ENCODE peak calls at places on chromosomes 13 and 19, in four cellular contexts. P, A, Y and F are unnamed samples.

GRCh38 chr13:108859202-108860012 is 230.0 kb downstream of the MYO16 start:
- DNase-seq in P (no peak), A (no peak), Y (no peak), F (no peak)

GRCh38 chr19:38425810-38426466 is at the start of gene RASGRP4:
- DNase-seq in P (peak; percentile 56), A (peak; percentile 81), Y (no peak), F (peak; percentile 51)

GRCh38 chr13:73715114-73715909 is 418.9 kb downstream of the KLF12 start:
- DNase-seq in P (no peak), A (no peak), Y (no peak), F (no peak)

GRCh38 chr13:110412132-110412912 is 105.2 kb downstream of the COL4A2 start:
- DNase-seq in P (peak; percentile 89), A (peak; percentile 68), Y (peak; percentile 49), F (peak; percentile 62)

GRCh38 chr13:31074750-31075149 is 87.0 kb downstream of the HSPH1 start:
- DNase-seq in P (no peak), A (no peak), Y (no peak), F (no peak)

GRCh38 chr19:14089662-14090508 is 666 bp downstream of the SAMD1 start:
- DNase-seq in P (peak; percentile 62), A (peak; percentile 76), Y (no peak), F (peak; percentile 53)

GRCh38 chr19:35513231-35513974 is at the start of gene DMKN:
- DNase-seq in P (no peak), A (peak; percentile 40), Y (peak; percentile 22), F (no peak)

GRCh38 chr13:23945612-23946011 is 48.3 kb upstream of the C1QTNF9B start:
- DNase-seq in P (no peak), A (no peak), Y (no peak), F (no peak)

GRCh38 chr13:58488251-58488650 is 856.7 kb downstream of the PCDH17 start:
- DNase-seq in P (no peak), A (no peak), Y (no peak), F (no peak)

DNA sequence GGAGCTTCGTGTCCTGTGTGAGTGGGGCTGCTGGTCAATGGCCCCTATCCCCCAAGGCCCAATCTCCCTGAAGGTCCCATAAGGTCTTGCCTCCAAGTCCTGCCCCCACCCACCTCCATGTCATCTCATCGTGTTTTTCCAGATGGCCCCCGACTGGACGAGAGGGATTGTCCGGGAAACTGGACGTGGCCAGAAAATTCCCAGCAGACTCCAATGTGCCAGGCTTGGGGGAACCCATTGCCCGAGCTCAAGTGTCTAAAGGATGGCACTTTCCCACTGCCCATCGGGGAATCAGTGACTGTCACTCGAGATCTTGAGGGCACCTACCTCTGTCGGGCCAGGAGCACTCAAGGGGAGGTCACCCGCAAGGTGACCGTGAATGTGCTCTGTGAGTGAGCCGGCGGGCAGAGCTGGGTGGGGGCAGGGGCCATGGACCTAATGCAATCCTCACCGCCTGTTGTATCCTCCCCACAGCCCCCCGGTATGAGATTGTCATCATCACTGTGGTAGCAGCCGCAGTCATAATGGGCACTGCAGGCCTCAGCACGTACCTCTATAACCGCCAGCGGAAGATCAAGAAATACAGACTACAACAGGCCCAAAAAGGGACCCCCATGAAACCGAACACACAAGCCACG is 2.0 kb upstream of the ICAM4 start:
- DNase-seq in P (no peak), A (no peak), Y (no peak), F (no peak)
- TF ChIP-seq POLR2A in P (no peak), A (no peak), Y (no peak), F (no peak)

GRCh38 chr13:49185264-49185663 is 34.9 kb upstream of the MLNR start:
- DNase-seq in P (no peak), A (no peak), Y (no peak), F (no peak)

DNA sequence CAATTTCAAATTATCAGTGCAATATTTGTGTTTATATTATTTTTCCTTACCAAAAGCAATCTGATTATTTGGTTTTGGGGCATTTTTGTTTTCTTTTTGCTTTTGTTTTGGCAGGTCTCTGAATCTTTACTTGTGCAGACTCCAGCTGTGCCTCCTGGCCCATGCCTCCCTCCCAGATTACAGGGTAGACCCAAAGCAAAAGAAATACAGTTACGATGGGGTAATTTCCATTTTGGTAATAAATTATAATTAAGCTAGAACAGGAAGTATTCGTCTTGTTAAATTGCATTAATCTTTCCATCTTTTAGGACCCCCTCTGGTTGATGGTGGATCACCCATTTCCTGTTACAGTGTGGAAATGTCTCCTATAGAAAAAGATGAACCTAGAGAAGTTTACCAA is 29.2 kb upstream of the MLNR start:
- DNase-seq in P (no peak), A (no peak), Y (no peak), F (no peak)
- TF ChIP-seq POLR2AphosphoS5 in P (no peak), A (no peak), Y (no peak), F (no peak)

GRCh38 chr13:92514420-92515125 is 712.0 kb upstream of the GPC6 start:
- DNase-seq in P (no peak), A (no peak), Y (no peak), F (no peak)
- TF ChIP-seq TAF1 in P (no peak), A (no peak), Y (no peak), F (no peak)

GRCh38 chr19:37334179-37335071 is 36.5 kb upstream of the ZNF527 start:
- DNase-seq in P (peak; percentile 90), A (peak; percentile 12), Y (no peak), F (peak; percentile 71)
- TF ChIP-seq POLR2A in P (peak; percentile 93), A (no peak), Y (no peak), F (peak; percentile 69)

GRCh38 chr13:113950451-113951245 is 23.2 kb downstream of the C13orf46 start:
- DNase-seq in P (no peak), A (no peak), Y (no peak), F (no peak)

GRCh38 chr13:113949546-113949945 is 24.3 kb downstream of the C13orf46 start:
- DNase-seq in P (no peak), A (no peak), Y (no peak), F (no peak)

GRCh38 chr13:113952151-113952982 is 21.5 kb downstream of the C13orf46 start:
- DNase-seq in P (no peak), A (no peak), Y (no peak), F (no peak)

GRCh38 chr13:113952983-113953520 is 20.8 kb downstream of the C13orf46 start:
- DNase-seq in P (no peak), A (no peak), Y (no peak), F (no peak)

GRCh38 chr13:113951246-113951999 is 22.5 kb downstream of the C13orf46 start:
- DNase-seq in P (peak; percentile 85), A (peak; percentile 81), Y (peak; percentile 23), F (peak; percentile 90)
- TF ChIP-seq POLR2AphosphoS5 in P (no peak), A (no peak), Y (no peak), F (no peak)

DNA sequence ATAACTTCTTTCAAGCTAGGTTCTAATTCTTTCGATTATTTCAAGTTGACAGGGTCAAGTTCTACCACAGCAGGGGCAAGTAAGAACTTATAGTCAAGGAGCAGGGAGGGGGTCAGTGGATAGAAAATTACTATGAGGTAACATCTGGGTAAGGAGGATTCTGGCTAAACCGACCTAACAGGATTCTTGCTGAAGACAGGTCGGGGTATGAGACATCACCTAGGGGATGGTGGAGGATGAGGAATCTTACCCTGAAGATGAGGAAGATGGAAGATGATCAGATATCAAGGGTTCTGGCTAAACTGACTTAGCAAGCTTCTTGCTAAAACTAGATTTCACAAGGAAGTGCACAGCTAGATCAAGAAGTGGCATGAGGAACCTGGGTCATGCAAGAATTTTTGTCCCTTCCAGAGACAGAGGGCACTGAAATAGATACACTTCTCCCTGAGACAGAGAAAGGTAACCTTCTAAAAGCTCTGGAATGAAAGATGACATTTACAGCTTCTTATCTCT is 9.4 kb upstream of the METTL21C start:
- DNase-seq in P (no peak), A (no peak), Y (no peak), F (no peak)
- TF ChIP-seq TAF1 in P (no peak), A (no peak), Y (no peak), F (no peak)

GRCh38 chr19:17469371-17470203 is 737 bp upstream of the SLC27A1 start:
- DNase-seq in P (peak; percentile 95), A (peak; percentile 98), Y (peak; percentile 87), F (peak; percentile 67)
- TF ChIP-seq POLR2A in P (no peak), A (peak; percentile 68), Y (peak; percentile 42), F (no peak)